ENCODE peak calls at places on chromosomes 5 and 9, in nine cellular contexts. T, P, D, Z, V, A, H, J and M are unnamed samples.

GRCh38 chr5:116451905-116452450 is 122.6 kb downstream of the SEMA6A start:
- DNase-seq in T (no peak), P (no peak), D (no peak), Z (no peak), V (no peak), A (no peak), H (no peak), J (no peak), M (no peak)

GRCh38 chr5:148457183-148457620 is 73.4 kb downstream of the FBXO38 start:
- DNase-seq in T (no peak), P (no peak), D (no peak), Z (no peak), V (no peak), A (no peak), H (no peak), J (no peak), M (no peak)

GRCh38 chr9:29214702-29215248 is 1641.5 kb upstream of the C9orf72 start:
- DNase-seq in T (no peak), P (peak; percentile 5), D (no peak), Z (no peak), V (no peak), A (no peak), H (peak; percentile 28), J (no peak), M (no peak)

GRCh38 chr5:13708432-13708831 is 236.1 kb downstream of the DNAH5 start:
- DNase-seq in T (no peak), P (no peak), D (no peak), Z (no peak), V (no peak), A (no peak), H (no peak), J (peak; percentile 74), M (no peak)

GRCh38 chr5:92421937-92422336 is 1038.8 kb upstream of the ARRDC3 start:
- DNase-seq in T (no peak), P (no peak), D (no peak), Z (no peak), V (peak; percentile 11), A (peak; percentile 31), H (no peak), J (no peak), M (no peak)

GRCh38 chr5:79728396-79728795 is 38.8 kb downstream of the CMYA5 start:
- DNase-seq in T (no peak), P (no peak), D (no peak), Z (no peak), V (no peak), A (no peak), H (no peak), J (no peak), M (no peak)

GRCh38 chr9:18811171-18811570 is 221.8 kb downstream of the SAXO1 start:
- DNase-seq in T (no peak), P (no peak), D (no peak), Z (no peak), V (no peak), A (no peak), H (no peak), J (no peak), M (no peak)

GRCh38 chr9:93098236-93098946 is 2.4 kb downstream of the CARD19 start:
- DNase-seq in T (peak; percentile 86), P (no peak), D (peak; percentile 98), Z (peak; percentile 93), V (peak; percentile 97), A (peak; percentile 65), H (peak; percentile 96), J (peak; percentile 98), M (peak; percentile 8)

GRCh38 chr5:124669956-124670671 is 76.3 kb downstream of the ZNF608 start:
- DNase-seq in T (no peak), P (no peak), D (peak; percentile 29), Z (no peak), V (no peak), A (no peak), H (no peak), J (no peak), M (no peak)

GRCh38 chr9:108377382-108377781 is 478.4 kb downstream of the ACTL7B start:
- DNase-seq in T (no peak), P (no peak), D (no peak), Z (no peak), V (no peak), A (no peak), H (no peak), J (no peak), M (no peak)

GRCh38 chr5:7851240-7851592 is 283 bp upstream of the CFAP90 start:
- DNase-seq in T (no peak), P (no peak), D (no peak), Z (no peak), V (no peak), A (no peak), H (no peak), J (no peak), M (no peak)

GRCh38 chr5:54743997-54744788 is 226.6 kb downstream of the SNX18 start:
- DNase-seq in T (no peak), P (no peak), D (peak; percentile 96), Z (peak; percentile 56), V (peak; percentile 96), A (no peak), H (no peak), J (peak; percentile 99), M (no peak)

GRCh38 chr5:14884062-14884612 is 12.6 kb upstream of the ANKH start:
- DNase-seq in T (no peak), P (no peak), D (no peak), Z (no peak), V (peak; percentile 67), A (no peak), H (no peak), J (no peak), M (no peak)

DNA sequence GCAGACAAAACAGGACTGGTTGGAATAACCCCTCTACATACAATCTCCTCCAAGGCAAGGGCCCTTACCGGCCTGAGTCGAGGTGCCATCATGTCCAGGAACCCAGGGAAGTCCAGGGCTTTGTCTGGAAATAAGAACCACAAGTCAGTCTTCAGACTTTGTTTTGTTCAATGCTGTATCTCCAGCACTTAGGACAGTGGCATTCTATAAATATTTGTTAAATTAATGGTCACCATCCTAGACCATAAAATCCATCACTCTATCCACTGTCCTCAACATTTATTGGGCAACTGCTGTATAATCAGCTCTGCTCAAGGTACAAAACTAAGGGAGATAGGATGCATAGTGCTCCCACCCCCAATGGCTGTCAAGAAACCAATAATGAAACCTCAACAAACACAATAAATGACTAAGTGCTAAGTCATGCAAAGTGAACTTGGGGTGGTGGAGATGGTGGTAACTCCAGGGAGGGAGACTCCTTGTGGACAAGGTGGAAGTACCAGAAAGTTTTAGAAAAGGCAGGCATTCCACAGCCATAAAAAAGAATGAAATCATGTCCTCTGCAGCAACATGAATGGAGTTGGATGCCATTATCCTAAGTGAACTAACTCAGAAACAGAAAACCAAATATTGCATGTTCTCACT is 5.0 kb downstream of the RELL2 start:
- DNase-seq in T (no peak), P (no peak), D (peak; percentile 79), Z (no peak), V (peak; percentile 75), A (no peak), H (no peak), J (peak; percentile 77), M (no peak)
- TF ChIP-seq CTCF in T (no peak), P (no peak), D (peak; percentile 76), Z (no peak), V (peak; percentile 43), A (no peak), H (no peak), J (peak; percentile 58), M (no peak)

GRCh38 chr9:32703635-32704034 is 68.2 kb upstream of the TAF1L start:
- DNase-seq in T (no peak), P (no peak), D (no peak), Z (no peak), V (no peak), A (no peak), H (no peak), J (no peak), M (no peak)
- TF ChIP-seq CTCF in T (no peak), P (no peak), D (peak; percentile 43), Z (no peak), V (no peak), A (peak; percentile 56), H (no peak), J (peak; percentile 22), M (no peak)

DNA sequence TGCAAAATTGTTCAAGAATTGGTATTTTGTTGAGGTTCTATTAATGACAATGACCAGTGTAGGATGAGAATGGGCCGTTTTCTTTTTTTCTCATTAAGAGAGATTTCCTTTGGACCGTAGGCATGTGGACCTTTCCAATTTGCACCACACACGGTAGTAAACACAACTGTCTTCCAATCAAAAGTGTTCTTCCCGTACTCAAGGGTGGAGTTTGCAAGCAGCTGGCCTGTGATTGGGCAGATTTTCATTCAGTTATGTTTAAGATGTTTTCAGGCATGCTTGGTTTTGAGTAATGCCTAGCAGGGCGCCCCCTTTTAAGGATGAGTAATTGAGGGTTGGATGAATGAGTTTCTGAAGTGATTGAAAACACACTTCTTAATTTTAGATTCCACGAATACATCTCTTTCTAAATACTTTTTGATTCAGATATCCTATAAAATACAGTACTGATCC is 2.5 kb downstream of the KDM3B start:
- DNase-seq in T (no peak), P (no peak), D (peak; percentile 84), Z (no peak), V (peak; percentile 90), A (no peak), H (no peak), J (peak; percentile 85), M (no peak)
- TF ChIP-seq CTCF in T (no peak), P (no peak), D (peak; percentile 61), Z (no peak), V (no peak), A (no peak), H (no peak), J (peak; percentile 11), M (no peak)

GRCh38 chr5:175542232-175542965 is 64.0 kb downstream of the SFXN1 start:
- DNase-seq in T (no peak), P (no peak), D (no peak), Z (no peak), V (no peak), A (no peak), H (no peak), J (no peak), M (no peak)

GRCh38 chr5:175542966-175543235 is 64.5 kb downstream of the SFXN1 start:
- DNase-seq in T (no peak), P (no peak), D (no peak), Z (no peak), V (no peak), A (no peak), H (no peak), J (no peak), M (no peak)

GRCh38 chr5:175539936-175540335 is 61.6 kb downstream of the SFXN1 start:
- DNase-seq in T (no peak), P (no peak), D (no peak), Z (no peak), V (no peak), A (no peak), H (no peak), J (no peak), M (no peak)

GRCh38 chr5:175538576-175538975 is 60.2 kb downstream of the SFXN1 start:
- DNase-seq in T (no peak), P (no peak), D (no peak), Z (no peak), V (no peak), A (no peak), H (no peak), J (no peak), M (no peak)

DNA sequence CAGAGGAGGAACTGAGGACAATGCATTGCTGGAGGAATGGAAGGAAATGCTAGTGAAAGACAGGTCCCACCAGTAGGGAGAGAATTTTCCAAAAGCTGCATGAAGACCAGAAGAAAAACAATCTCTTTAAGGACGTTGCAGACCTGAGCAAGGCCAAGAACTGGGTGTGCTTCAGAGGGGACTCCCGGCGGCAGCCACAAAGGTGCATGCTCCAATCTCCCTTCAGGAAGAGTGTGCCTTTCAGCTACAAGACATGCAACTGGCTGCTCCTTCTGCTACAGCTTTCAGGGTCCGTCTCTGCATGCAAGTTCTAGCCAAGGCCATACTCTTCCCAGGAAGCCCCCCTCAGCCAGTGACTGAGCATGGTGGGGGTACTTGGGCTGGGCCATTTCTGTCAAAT is 62.9 kb downstream of the SFXN1 start:
- DNase-seq in T (no peak), P (no peak), D (no peak), Z (no peak), V (no peak), A (no peak), H (no peak), J (no peak), M (no peak)
- TF ChIP-seq CTCF in T (no peak), P (no peak), D (no peak), Z (no peak), V (no peak), A (no peak), H (no peak), J (no peak), M (no peak)